ENCODE peak calls at places on chromosomes 2 and 18, in four cellular contexts. L is H9, H is upper lobe of left lung, R is AG09319. C is an unnamed sample.

GRCh38 chr18:51611326-51611725 is 413.8 kb upstream of the MEX3C start:
- DNase-seq in L (no peak), H (no peak), R (no peak), C (no peak)

GRCh38 chr2:25077792-25078170 is 35.9 kb downstream of the EFR3B start:
- DNase-seq in L (no peak), H (no peak), R (no peak), C (no peak)

GRCh38 chr18:13565228-13565627 is 161.1 kb downstream of the FAM210A start:
- DNase-seq in L (no peak), H (no peak), R (no peak), C (no peak)

GRCh38 chr2:105775809-105776559 is 31.3 kb downstream of the NCK2 start:
- DNase-seq in L (no peak), H (no peak), R (peak; percentile 12), C (no peak)

GRCh38 chr18:77765468-77765867 is 515.8 kb downstream of the GALR1 start:
- DNase-seq in L (no peak), H (no peak), R (no peak), C (no peak)

GRCh38 chr2:239022437-239023260 is 174.8 kb downstream of the TWIST2 start:
- DNase-seq in L (no peak), H (no peak), R (no peak), C (no peak)

GRCh38 chr18:73535189-73535588 is 612.4 kb downstream of the FBXO15 start:
- DNase-seq in L (no peak), H (no peak), R (no peak), C (no peak)

GRCh38 chr18:77131652-77132368 is 773 bp downstream of the MBP start:
- DNase-seq in L (no peak), H (peak; percentile 80), R (no peak), C (no peak)

GRCh38 chr2:120767486-120768005 is 31.9 kb downstream of the GLI2 start:
- DNase-seq in L (peak; percentile 18), H (no peak), R (no peak), C (no peak)

GRCh38 chr2:180707867-180708205 is 272.6 kb upstream of the UBE2E3 start:
- DNase-seq in L (no peak), H (no peak), R (peak; percentile 65), C (no peak)

GRCh38 chr18:44916429-44917183 is 235.9 kb downstream of the SETBP1 start:
- DNase-seq in L (no peak), H (no peak), R (peak; percentile 5), C (no peak)

GRCh38 chr2:75311993-75312392 is 112.7 kb upstream of the TACR1 start:
- DNase-seq in L (peak; percentile 82), H (no peak), R (no peak), C (no peak)

GRCh38 chr2:158120664-158121063 is 19.0 kb downstream of the UPP2 start:
- DNase-seq in L (no peak), H (no peak), R (no peak), C (no peak)

GRCh38 chr18:63299837-63300787 is 19.5 kb downstream of the BCL2 start:
- DNase-seq in L (no peak), H (no peak), R (no peak), C (no peak)

GRCh38 chr18:377088-377487 is 109.2 kb upstream of the THOC1 start:
- DNase-seq in L (peak; percentile 58), H (no peak), R (no peak), C (no peak)

GRCh38 chr2:24875272-24875671 is 44.8 kb downstream of the ADCY3 start:
- DNase-seq in L (no peak), H (no peak), R (no peak), C (no peak)

GRCh38 chr2:21363364-21363763 is 239.6 kb downstream of the TDRD15 start:
- DNase-seq in L (no peak), H (no peak), R (no peak), C (no peak)

GRCh38 chr2:238231251-238231793 is 8.5 kb downstream of the HES6 start:
- DNase-seq in L (peak; percentile 83), H (peak; percentile 88), R (no peak), C (no peak)

GRCh38 chr2:189210250-189211075 is 30.9 kb upstream of the COL5A2 start:
- DNase-seq in L (no peak), H (no peak), R (peak; percentile 88), C (no peak)

GRCh38 chr18:79471048-79471447 is 75.3 kb downstream of the NFATC1 start:
- DNase-seq in L (no peak), H (no peak), R (no peak), C (no peak)

GRCh38 chr2:112150447-112150846 is 12.3 kb downstream of the FBLN7 start:
- DNase-seq in L (no peak), H (no peak), R (peak; percentile 71), C (peak; percentile 81)

GRCh38 chr2:159267926-159268325 is 18.6 kb downstream of the WDSUB1 start:
- DNase-seq in L (no peak), H (no peak), R (no peak), C (no peak)

GRCh38 chr2:205527801-205528200 is 154.5 kb upstream of the NRP2 start:
- DNase-seq in L (no peak), H (no peak), R (no peak), C (no peak)

GRCh38 chr2:101364878-101365277 is 22.4 kb downstream of the CREG2 start:
- DNase-seq in L (no peak), H (no peak), R (no peak), C (peak; percentile 30)

GRCh38 chr18:46950064-46950656 is 32.8 kb downstream of the KATNAL2 start:
- DNase-seq in L (no peak), H (no peak), R (no peak), C (no peak)

GRCh38 chr2:183371545-183371944 is 247.3 kb downstream of the NUP35 start:
- DNase-seq in L (no peak), H (no peak), R (no peak), C (no peak)

GRCh38 chr2:85427300-85427699 is 8.8 kb downstream of the SH2D6 start:
- DNase-seq in L (no peak), H (no peak), R (no peak), C (no peak)

GRCh38 chr2:85428343-85428881 is 9.9 kb downstream of the SH2D6 start:
- DNase-seq in L (no peak), H (no peak), R (no peak), C (no peak)

GRCh38 chr2:85423525-85423924 is 5.0 kb downstream of the SH2D6 start:
- DNase-seq in L (no peak), H (no peak), R (no peak), C (no peak)

GRCh38 chr2:85421706-85422457 is 3.4 kb downstream of the SH2D6 start:
- DNase-seq in L (no peak), H (no peak), R (no peak), C (no peak)

DNA sequence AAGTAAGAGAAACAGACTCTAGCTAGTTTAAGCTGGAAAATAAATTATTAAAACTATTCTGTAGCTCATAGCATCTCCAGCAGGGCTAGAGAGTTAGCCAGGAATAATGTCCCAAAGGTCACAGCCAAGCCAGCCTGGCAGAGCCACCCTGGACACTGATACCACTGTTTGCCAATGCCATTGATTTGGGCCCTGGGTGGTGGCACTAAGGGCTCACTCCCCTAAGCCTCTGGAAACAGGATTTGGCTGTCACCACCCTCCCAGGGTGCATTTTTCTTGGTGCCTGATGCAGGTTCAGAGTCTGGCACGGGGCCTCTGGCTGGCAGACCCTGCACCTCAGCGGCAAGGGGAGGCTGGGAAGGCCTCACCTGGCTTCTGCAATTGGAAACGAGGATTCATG is 7.1 kb downstream of the SH2D6 start:
- DNase-seq in L (no peak), H (no peak), R (no peak), C (no peak)
- TF ChIP-seq CTCF in L (no peak), H (no peak), R (no peak), C (no peak)

DNA sequence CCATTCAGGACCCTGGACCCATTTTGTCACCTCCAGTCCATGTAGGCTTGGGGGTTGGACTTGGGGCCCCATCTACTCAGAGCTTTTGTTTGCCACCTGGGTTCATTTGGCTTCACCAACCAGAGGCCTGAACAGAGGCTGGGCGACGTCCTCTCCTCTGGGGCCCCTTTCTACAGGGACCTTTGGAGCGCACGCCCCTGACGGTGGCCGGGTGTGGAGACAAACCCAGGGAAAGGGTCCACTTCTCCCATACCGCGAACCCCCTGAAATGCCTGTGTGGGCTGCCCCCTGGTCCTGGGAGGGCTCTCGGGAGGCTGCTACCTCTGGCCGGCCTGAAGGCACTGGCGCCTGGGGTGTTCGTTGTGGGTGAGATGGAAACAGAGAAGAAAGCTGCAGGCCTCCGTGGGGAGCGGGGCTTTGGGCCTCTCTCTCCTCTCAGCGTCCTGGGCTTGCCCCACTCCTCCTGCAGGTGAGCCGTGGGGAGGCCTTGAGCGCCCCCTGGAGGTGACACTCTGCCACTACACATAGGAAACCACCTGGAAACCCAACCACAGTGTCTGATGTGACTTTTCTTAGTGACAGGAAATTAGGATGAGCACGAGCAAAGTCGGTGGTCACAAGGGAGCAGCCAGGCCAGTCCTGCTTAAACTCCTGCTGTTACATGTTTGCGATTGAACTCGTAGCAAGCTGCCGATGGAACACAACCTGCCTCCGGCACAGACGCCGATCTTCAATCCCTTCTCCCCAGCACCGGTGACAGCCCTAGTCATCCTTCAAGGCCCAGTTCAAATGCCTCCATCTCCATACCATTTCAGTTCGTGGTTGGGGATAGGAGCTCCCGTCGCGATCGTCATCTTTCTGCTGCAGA is 12.0 kb upstream of the NTSR2 start:
- DNase-seq in L (peak; percentile 84), H (peak; percentile 49), R (no peak), C (no peak)
- TF ChIP-seq CTCF in L (peak; percentile 99), H (peak; percentile 56), R (peak; percentile 70), C (peak; percentile 77)

DNA sequence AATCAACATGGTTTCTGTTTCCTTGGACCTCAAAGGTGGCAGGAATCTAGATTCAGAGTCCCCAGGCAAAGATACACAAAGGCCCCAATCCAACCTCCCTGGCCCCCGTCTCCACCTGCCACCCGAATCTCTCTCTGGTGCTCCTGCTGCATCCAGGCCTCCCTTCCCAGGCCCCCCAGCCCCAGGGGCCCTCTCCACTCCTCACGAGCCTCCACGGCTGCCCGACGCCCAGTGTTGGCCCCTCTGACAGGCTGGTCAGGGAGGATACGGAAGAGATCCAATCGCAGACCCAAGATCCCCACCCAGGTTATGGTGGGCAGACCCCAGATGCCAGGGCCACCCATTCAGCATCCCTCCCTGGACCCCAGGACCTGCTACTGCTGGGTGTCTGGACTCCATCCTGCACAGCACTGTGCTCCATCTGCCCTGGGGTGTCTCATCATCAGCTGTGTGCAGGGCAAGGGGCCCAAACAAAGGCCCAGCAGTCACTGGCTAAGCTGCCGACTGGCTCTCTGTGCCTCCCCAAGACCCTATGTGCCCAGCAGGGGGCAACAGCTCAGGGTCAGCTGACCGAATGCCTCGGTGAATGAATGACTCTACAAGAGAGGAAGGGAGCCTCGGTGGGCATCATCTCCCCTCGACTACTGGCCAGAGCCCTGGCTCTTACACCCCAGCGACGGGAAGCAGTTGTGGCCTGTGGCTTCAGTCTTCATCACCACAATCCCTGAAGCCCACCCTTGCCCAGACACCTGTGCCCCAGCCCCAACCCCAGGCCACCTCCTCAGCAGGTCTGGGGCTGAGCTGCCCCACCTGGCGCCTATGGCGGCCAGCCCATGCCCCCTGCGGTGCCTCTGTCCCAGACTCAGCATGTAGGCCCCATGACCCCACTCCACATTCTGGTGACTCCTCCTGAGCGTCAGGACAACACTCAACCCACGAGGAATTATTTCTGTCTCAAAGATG is 2.0 kb upstream of the GPR17 start:
- DNase-seq in L (no peak), H (no peak), R (no peak), C (no peak)
- TF ChIP-seq CTCF in L (peak; percentile 15), H (no peak), R (no peak), C (no peak)

GRCh38 chr2:201983174-201983573 is 50.5 kb upstream of the FZD7 start:
- DNase-seq in L (no peak), H (no peak), R (no peak), C (no peak)

GRCh38 chr2:201984333-201984732 is 49.3 kb upstream of the FZD7 start:
- DNase-seq in L (no peak), H (no peak), R (no peak), C (no peak)

GRCh38 chr2:201987426-201987825 is 46.2 kb upstream of the FZD7 start:
- DNase-seq in L (no peak), H (no peak), R (no peak), C (no peak)

GRCh38 chr2:201985740-201986735 is 47.6 kb upstream of the FZD7 start:
- DNase-seq in L (no peak), H (no peak), R (no peak), C (no peak)

GRCh38 chr2:201984800-201985525 is 48.7 kb upstream of the FZD7 start:
- DNase-seq in L (no peak), H (no peak), R (no peak), C (no peak)
- TF ChIP-seq CTCF in L (no peak), H (no peak), R (no peak), C (no peak)

C was measured in osteocyte.